ENCODE peak calls at places on chromosomes 6 and 20, in eight cellular contexts. X is kidney, H is IMR-90, P is endothelial cell of umbilical vein, S is NT2/D1, Y is GM23248, C is HCT116, E is keratinocyte. A is an unnamed sample. For H3K4me1, the result is how much of the 10 kb centered on the place peaks cover.

GRCh38 chr20:59006864-59007757 is at the start of gene CTSZ:
- DNase-seq in E (no peak), P (peak), Y (peak), X (peak), H (no peak), S (peak), C (no peak), A (no peak)

GRCh38 chr6:38631186-38631783 is 8.4 kb downstream of the BTBD9 start:
- DNase-seq in S (no peak), H (no peak), C (no peak), P (no peak), E (no peak), X (no peak), Y (no peak), A (no peak)

GRCh38 chr20:25233016-25233772 is 14.7 kb upstream of the PYGB start:
- DNase-seq in P (peak), H (peak), X (peak), S (no peak), E (no peak), C (no peak), Y (peak), A (peak)

GRCh38 chr6:401239-401993 is 9.9 kb downstream of the IRF4 start:
- DNase-seq in P (no peak), C (no peak), E (no peak), S (no peak), Y (no peak), X (peak), H (no peak), A (no peak)

GRCh38 chr6:25363429-25363828 is 84.3 kb downstream of the CARMIL1 start:
- DNase-seq in Y (no peak), X (no peak), C (no peak), H (no peak), P (no peak), E (no peak), S (no peak), A (no peak)

GRCh38 chr20:60108397-60108796 is 150.2 kb downstream of the CDH26 start:
- DNase-seq in H (peak), P (no peak), Y (no peak), S (no peak), X (no peak), C (no peak), E (no peak), A (peak)

GRCh38 chr20:62830251-62830650 is 13.4 kb downstream of the COL9A3 start:
- DNase-seq in S (no peak), P (no peak), H (no peak), E (no peak), Y (no peak), X (peak), C (no peak), A (no peak)

GRCh38 chr6:169220068-169220964 is 33.3 kb downstream of the THBS2 start:
- DNase-seq in C (no peak), S (no peak), X (no peak), E (no peak), P (no peak), Y (no peak), H (no peak), A (no peak)

GRCh38 chr6:88870728-88871330 is 92.6 kb downstream of the RNGTT start:
- DNase-seq in X (no peak), C (peak), E (no peak), P (peak), S (peak), Y (peak), H (peak), A (peak)

GRCh38 chr6:16747232-16748027 is 13.8 kb downstream of the ATXN1 start:
- DNase-seq in X (no peak), S (no peak), H (peak), C (no peak), P (no peak), E (no peak), Y (peak), A (peak)

GRCh38 chr20:23565503-23566056 is 2.7 kb downstream of the CST9L start:
- DNase-seq in X (no peak), C (no peak), S (no peak), P (no peak), Y (no peak), H (no peak), E (no peak), A (no peak)

GRCh38 chr6:143061597-143062385 is 1.1 kb downstream of the AIG1 start:
- DNase-seq in Y (peak), E (no peak), C (no peak), S (no peak), P (no peak), H (peak), X (no peak), A (peak)

GRCh38 chr6:168342626-168343025 is 23.0 kb upstream of the DACT2 start:
- DNase-seq in P (no peak), E (no peak), X (no peak), Y (no peak), S (no peak), H (no peak), C (no peak), A (no peak)

GRCh38 chr6:4017058-4017457 is 61.9 kb downstream of the FAM217A start:
- DNase-seq in C (no peak), E (no peak), H (no peak), X (no peak), S (no peak), P (no peak), Y (no peak), A (no peak)

GRCh38 chr6:148383658-148384417 is 41.2 kb downstream of the SASH1 start:
- DNase-seq in S (no peak), Y (no peak), H (no peak), C (no peak), E (no peak), X (no peak), P (no peak), A (no peak)

GRCh38 chr6:12601881-12602280 is 114.7 kb upstream of the PHACTR1 start:
- DNase-seq in X (no peak), S (no peak), C (no peak), Y (peak), E (no peak), H (no peak), P (peak), A (no peak)

GRCh38 chr6:3751019-3751729 is at the start of gene PXDC1:
- DNase-seq in P (peak), S (no peak), H (no peak), Y (peak), C (no peak), E (no peak), X (peak), A (no peak)

GRCh38 chr6:105926318-105926717 is 159.8 kb upstream of the PRDM1 start:
- DNase-seq in H (no peak), E (no peak), X (no peak), Y (no peak), C (no peak), S (no peak), P (no peak), A (no peak)

GRCh38 chr6:26246057-26246456 is 118.9 kb upstream of the BTN3A2 start:
- DNase-seq in S (no peak), P (no peak), E (no peak), C (no peak), X (no peak), H (no peak), Y (no peak), A (no peak)

GRCh38 chr6:113909224-113909856 is 52.2 kb downstream of the MARCKS start:
- DNase-seq in X (no peak), H (peak), C (peak), E (no peak), P (peak), Y (peak), S (peak), A (peak)

GRCh38 chr6:23414204-23414501 is 711.9 kb upstream of the NRSN1 start:
- DNase-seq in E (no peak), C (no peak), P (peak), Y (peak), X (no peak), S (no peak), H (peak), A (peak)

GRCh38 chr6:53269827-53270226 is 78.9 kb downstream of the ELOVL5 start:
- DNase-seq in X (no peak), C (no peak), H (no peak), S (no peak), Y (no peak), P (no peak), E (no peak), A (no peak)

GRCh38 chr6:136086686-136087085 is 163.4 kb downstream of the MTFR2 start:
- DNase-seq in S (no peak), X (no peak), H (no peak), E (no peak), Y (no peak), C (no peak), P (no peak), A (no peak)

GRCh38 chr6:5532941-5533340 is 271.6 kb downstream of the FARS2 start:
- DNase-seq in P (no peak), C (no peak), E (no peak), S (no peak), H (no peak), Y (no peak), X (no peak), A (no peak)

GRCh38 chr6:5534643-5535042 is 273.3 kb downstream of the FARS2 start:
- DNase-seq in H (no peak), X (no peak), C (no peak), P (no peak), S (no peak), Y (no peak), E (no peak), A (no peak)

GRCh38 chr6:5537132-5537531 is 275.8 kb downstream of the FARS2 start:
- DNase-seq in X (no peak), Y (no peak), P (no peak), E (no peak), C (no peak), H (no peak), S (no peak), A (no peak)

GRCh38 chr6:5537967-5538366 is 276.7 kb downstream of the FARS2 start:
- DNase-seq in P (no peak), Y (peak), S (no peak), X (no peak), C (no peak), H (peak), E (no peak), A (peak)

DNA sequence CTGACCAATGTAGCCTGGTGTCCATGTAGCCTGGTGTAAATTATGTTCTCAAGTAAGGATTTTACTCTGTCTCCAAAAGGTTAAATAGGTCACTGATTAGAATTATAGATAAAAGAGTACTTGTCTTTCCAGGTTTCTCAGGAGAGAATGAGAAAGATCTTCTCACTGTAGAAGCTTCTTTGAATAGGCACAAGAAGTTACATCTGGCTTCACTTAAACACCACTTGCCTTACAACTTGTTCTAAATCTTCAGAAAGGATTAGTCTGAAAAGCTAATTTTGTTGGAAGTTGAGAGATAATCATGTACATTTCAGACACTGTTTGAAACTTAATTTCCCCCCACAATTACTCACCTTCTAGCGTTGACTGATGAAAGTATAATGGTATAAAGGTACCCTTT is 275.3 kb downstream of the FARS2 start:
- DNase-seq in S (no peak), X (no peak), E (no peak), C (no peak), Y (peak), H (no peak), P (no peak), A (no peak)
- H3K9ac ChIP-seq in S (no peak), X (no peak), E (no peak), C (no peak), Y (no peak), H (no peak), P (no peak), A (no peak)

GRCh38 chr6:118297821-118298220 is 250.3 kb upstream of the PLN start:
- DNase-seq in P (no peak), S (no peak), X (no peak), C (no peak), E (no peak), H (no peak), Y (no peak), A (no peak)
- H3K4me3 ChIP-seq in P (no peak), S (no peak), X (no peak), C (no peak), E (no peak), H (no peak), Y (no peak), A (no peak)

GRCh38 chr20:47315339-47315662 is 41.2 kb downstream of the ZMYND8 start:
- DNase-seq in Y (peak), S (peak), X (no peak), P (peak), E (no peak), H (peak), C (no peak), A (no peak)

GRCh38 chr20:47317127-47317895 is 39.2 kb downstream of the ZMYND8 start:
- DNase-seq in S (peak), H (peak), P (peak), X (peak), E (peak), Y (peak), C (peak), A (peak)

GRCh38 chr20:47316776-47317126 is 39.7 kb downstream of the ZMYND8 start:
- DNase-seq in Y (no peak), P (no peak), X (no peak), C (no peak), H (no peak), E (no peak), S (no peak), A (no peak)

GRCh38 chr20:47311967-47312681 is 44.4 kb downstream of the ZMYND8 start:
- DNase-seq in E (no peak), Y (no peak), H (no peak), X (no peak), C (no peak), P (no peak), S (no peak), A (no peak)

GRCh38 chr20:47314647-47315338 is 41.7 kb downstream of the ZMYND8 start:
- DNase-seq in X (no peak), C (no peak), Y (no peak), P (no peak), H (no peak), E (no peak), S (no peak), A (no peak)
- H3K4me1 ChIP-seq in X (half or more), C (half or more), Y (half or more), P (half or more), H (under half), E (half or more), S (under half), A (half or more)

DNA sequence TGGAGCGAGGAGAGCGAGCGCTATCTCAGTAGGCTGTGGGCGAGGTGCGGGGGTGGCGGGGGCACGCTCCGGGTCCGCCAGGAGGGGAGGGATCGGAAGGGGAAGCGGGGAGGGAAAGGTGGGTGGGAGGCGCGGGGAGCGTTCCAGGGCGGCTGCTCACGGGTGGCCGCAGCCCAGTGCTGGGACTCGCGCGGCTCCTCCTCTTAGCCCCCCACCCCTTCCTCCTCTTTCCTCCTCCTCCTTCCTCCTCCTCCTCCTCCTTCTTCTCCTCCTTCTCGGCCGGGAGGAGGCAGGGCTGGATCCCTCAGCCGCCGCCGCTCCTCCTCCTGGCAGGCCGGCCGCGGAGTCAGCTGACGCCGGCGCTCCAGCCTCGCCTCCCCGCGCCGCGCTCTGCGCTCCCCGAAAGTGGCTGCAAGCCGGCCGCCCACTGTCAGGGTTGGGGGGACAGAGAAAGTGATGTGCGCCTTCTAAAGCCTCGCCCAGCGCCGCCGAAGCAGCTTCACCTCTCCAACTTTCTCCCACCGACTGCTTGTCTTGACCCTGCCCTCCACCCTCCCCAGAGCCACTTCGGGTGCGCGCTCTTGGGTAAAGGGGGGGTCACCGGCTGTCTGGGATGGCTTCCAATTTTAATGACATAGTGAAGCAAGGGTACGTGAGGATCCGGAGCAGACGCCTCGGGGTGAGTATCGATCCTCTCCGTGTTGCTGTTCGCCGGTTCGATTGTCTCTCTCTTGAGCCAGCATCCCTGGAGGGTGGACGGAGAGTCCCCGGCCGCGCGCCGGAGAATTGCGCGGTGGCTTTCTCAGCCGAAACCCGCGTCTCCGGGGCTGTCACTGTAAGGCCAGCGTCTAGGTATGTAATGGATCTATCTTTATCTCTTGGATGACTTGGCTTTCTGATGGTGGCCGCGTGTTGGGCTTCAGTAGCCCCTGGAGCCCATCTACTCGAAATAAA is at the start of gene DOK5:
- DNase-seq in H (peak), X (peak), E (no peak), S (no peak), Y (peak), P (peak), C (no peak), A (peak)
- H3K9ac ChIP-seq in H (peak), X (peak), E (no peak), S (peak), Y (peak), P (peak), C (no peak), A (peak)

DNA sequence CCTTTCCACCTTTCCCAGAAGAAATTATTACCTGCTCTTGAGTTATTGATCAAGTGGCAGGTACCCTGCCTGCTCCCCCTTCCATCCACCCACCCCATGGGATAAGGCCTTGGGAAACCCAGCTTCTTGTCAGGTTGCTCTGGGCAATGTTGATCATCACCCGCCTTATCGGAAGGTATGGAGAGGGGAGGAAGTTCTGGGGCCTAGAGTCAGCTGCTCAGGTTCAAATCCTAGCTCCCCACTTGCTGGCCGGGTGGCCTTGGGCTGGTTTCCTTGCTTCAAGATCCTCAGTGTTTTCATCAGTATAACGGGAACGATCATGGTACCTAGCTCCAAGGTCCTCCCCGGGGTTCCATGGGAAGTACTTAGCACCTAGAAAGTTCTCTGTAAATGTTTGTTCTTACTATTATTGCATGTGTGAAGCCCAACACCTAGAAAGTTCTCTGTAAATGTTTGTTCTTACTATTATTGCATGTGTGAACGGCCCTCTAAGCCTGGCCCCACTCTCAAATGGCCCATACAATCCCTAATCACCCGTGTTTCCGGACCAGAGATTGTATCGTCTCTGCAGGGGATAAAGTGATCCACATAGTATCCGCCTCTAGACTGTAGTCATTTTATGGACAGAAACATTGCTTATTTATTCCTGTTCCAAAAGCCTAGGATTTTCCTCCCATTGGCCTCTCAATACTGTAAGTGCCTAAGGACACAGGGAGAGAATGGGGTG is 1.1 kb upstream of the PREX1 start:
- DNase-seq in P (no peak), C (no peak), X (no peak), E (no peak), Y (no peak), H (no peak), S (no peak), A (no peak)
- H3K4me3 ChIP-seq in P (peak), C (peak), X (peak), E (peak), Y (no peak), H (no peak), S (peak), A (peak)

GRCh38 chr20:43513298-43514061 is 6.0 kb downstream of the L3MBTL1 start:
- DNase-seq in P (no peak), Y (no peak), X (no peak), C (no peak), H (no peak), S (no peak), E (no peak), A (no peak)

GRCh38 chr20:43515628-43516027 is 8.1 kb downstream of the L3MBTL1 start:
- DNase-seq in P (no peak), Y (no peak), H (no peak), C (no peak), E (no peak), X (no peak), S (no peak), A (no peak)

GRCh38 chr20:43516251-43516824 is 8.8 kb downstream of the L3MBTL1 start:
- DNase-seq in S (no peak), E (no peak), C (no peak), P (no peak), X (no peak), Y (peak), H (no peak), A (no peak)

GRCh38 chr20:43511879-43512278 is 4.4 kb downstream of the L3MBTL1 start:
- DNase-seq in C (no peak), Y (no peak), P (no peak), E (no peak), H (no peak), X (no peak), S (no peak), A (no peak)

GRCh38 chr20:43514062-43514971 is 6.8 kb downstream of the L3MBTL1 start:
- DNase-seq in C (peak), S (peak), X (peak), Y (peak), P (peak), E (peak), H (peak), A (peak)
- H3K4me1 ChIP-seq in C (under half), S (under half), X (under half), Y (under half), P (under half), E (under half), H (under half), A (under half)

DNA sequence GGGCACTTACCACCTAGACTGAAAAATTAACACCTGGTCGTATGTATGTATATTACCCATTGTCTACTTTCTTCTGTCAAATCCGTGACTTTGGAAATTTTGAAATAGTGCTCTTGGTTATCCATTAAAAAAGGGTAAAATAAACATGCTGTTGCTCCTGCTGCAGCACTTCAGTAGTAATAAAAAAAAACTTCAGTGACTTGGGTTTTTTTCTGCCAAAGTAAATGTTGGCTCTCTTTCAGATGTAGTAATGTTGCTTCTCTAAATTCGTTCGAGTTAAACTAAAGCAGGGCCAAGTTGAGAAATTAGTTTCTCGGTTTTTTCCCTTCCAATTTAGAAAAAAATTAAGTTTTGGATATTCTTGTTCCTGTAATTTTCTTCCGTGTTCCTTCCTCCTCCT is 34.2 kb downstream of the JARID2 start:
- DNase-seq in Y (peak), S (no peak), P (peak), X (no peak), C (no peak), E (no peak), H (peak), A (peak)
- H3K9ac ChIP-seq in Y (peak), S (no peak), P (no peak), X (peak), C (no peak), E (no peak), H (no peak), A (no peak)

GRCh38 chr6:139753198-139753861 is 378.9 kb upstream of the CITED2 start:
- DNase-seq in E (no peak), Y (peak), P (no peak), S (no peak), X (no peak), H (peak), C (no peak), A (peak)
- H3K4me3 ChIP-seq in E (no peak), Y (no peak), P (no peak), S (no peak), X (no peak), H (no peak), C (no peak), A (no peak)

GRCh38 chr6:157283330-157283898 is 39.9 kb downstream of the TMEM242 start:
- DNase-seq in H (no peak), S (no peak), C (no peak), Y (peak), X (no peak), P (no peak), E (no peak), A (no peak)
- H3K4me1 ChIP-seq in H (under half), S (under half), C (under half), Y (under half), X (under half), P (under half), E (under half), A (under half)